ENCODE peak calls at places on chromosomes 3 and 15, in seven cellular contexts. A is GM23338, T is GM23248, Y is PC-3, S is SK-N-SH, E is PC-9, B is hepatocyte. Z is an unnamed sample.
A peak's percentile ranks its signal among the peaks of the same experiment; 100 is the strongest.

GRCh38 chr15:35827156-35827555 is 281.2 kb upstream of the DPH6 start:
- DNase-seq in A (no peak), T (peak; percentile 2), Y (no peak), S (no peak), E (peak; percentile 1), B (no peak), Z (no peak)

GRCh38 chr3:187360523-187361060 is 7.6 kb upstream of the RTP4 start:
- DNase-seq in A (no peak), T (peak; percentile 25), Y (no peak), S (no peak), E (no peak), B (no peak), Z (no peak)

GRCh38 chr15:29695486-29696167 is 126.6 kb downstream of the TJP1 start:
- DNase-seq in A (peak; percentile 48), T (no peak), Y (peak; percentile 34), S (no peak), E (no peak), B (no peak), Z (peak; percentile 43)

GRCh38 chr15:64092864-64093626 is 593 bp downstream of the CIAO2A start:
- DNase-seq in A (peak; percentile 76), T (peak; percentile 74), Y (peak; percentile 12), S (peak; percentile 57), E (peak; percentile 30), B (peak; percentile 61), Z (peak; percentile 84)

GRCh38 chr15:51322622-51323296 is 15.6 kb downstream of the CYP19A1 start:
- DNase-seq in A (no peak), T (peak; percentile 52), Y (no peak), S (no peak), E (no peak), B (no peak), Z (no peak)

GRCh38 chr3:12292770-12293169 is 3.9 kb downstream of the PPARG start:
- DNase-seq in A (no peak), T (no peak), Y (no peak), S (no peak), E (no peak), B (no peak), Z (no peak)

GRCh38 chr15:39669671-39670070 is 88.8 kb downstream of the THBS1 start:
- DNase-seq in A (no peak), T (no peak), Y (no peak), S (no peak), E (no peak), B (no peak), Z (no peak)

GRCh38 chr3:66047321-66048050 is 8.8 kb upstream of the MAGI1 start:
- DNase-seq in A (no peak), T (peak; percentile 95), Y (no peak), S (no peak), E (no peak), B (no peak), Z (no peak)

GRCh38 chr15:66101715-66102395 is 151.7 kb downstream of the MEGF11 start:
- DNase-seq in A (peak; percentile 48), T (no peak), Y (no peak), S (no peak), E (no peak), B (no peak), Z (no peak)

GRCh38 chr3:102169915-102170479 is 264.8 kb upstream of the ZPLD1 start:
- DNase-seq in A (no peak), T (no peak), Y (no peak), S (peak; percentile 27), E (no peak), B (no peak), Z (no peak)

GRCh38 chr3:5278666-5279065 is 91.2 kb downstream of the EDEM1 start:
- DNase-seq in A (no peak), T (no peak), Y (peak; percentile 64), S (no peak), E (no peak), B (no peak), Z (no peak)

GRCh38 chr3:48222616-48223513 is at the start of gene CAMP:
- DNase-seq in A (no peak), T (peak; percentile 62), Y (peak; percentile 91), S (peak; percentile 72), E (peak; percentile 95), B (peak; percentile 70), Z (peak; percentile 92)

GRCh38 chr15:77839970-77840609 is 207.4 kb upstream of the LINGO1 start:
- DNase-seq in A (no peak), T (no peak), Y (no peak), S (no peak), E (no peak), B (no peak), Z (no peak)
- H3K27me3 ChIP-seq in A (no peaks in the 10 kb centered on the region), T (peaks cover 39% of the 10 kb centered on the region), Y (peaks cover 17% of the 10 kb centered on the region), S (peaks cover 27% of the 10 kb centered on the region), E (peaks cover 46% of the 10 kb centered on the region), B (no peaks in the 10 kb centered on the region), Z (no peaks in the 10 kb centered on the region)

GRCh38 chr3:25664066-25664809 is 469 bp downstream of the TOP2B start:
- DNase-seq in A (peak; percentile 72), T (peak; percentile 81), Y (peak; percentile 42), S (peak; percentile 74), E (peak; percentile 46), B (peak; percentile 82), Z (peak; percentile 74)

GRCh38 chr3:25662921-25663320 is 1.8 kb downstream of the TOP2B start:
- DNase-seq in A (no peak), T (peak; percentile 26), Y (no peak), S (no peak), E (no peak), B (no peak), Z (peak; percentile 42)

GRCh38 chr3:25661694-25662455 is 2.8 kb downstream of the TOP2B start:
- DNase-seq in A (no peak), T (peak; percentile 43), Y (peak; percentile 10), S (peak; percentile 37), E (no peak), B (no peak), Z (peak; percentile 45)

GRCh38 chr3:25664810-25665645 is at the start of gene TOP2B:
- DNase-seq in A (peak; percentile 96), T (peak; percentile 97), Y (peak; percentile 97), S (peak; percentile 97), E (peak; percentile 92), B (peak; percentile 97), Z (peak; percentile 98)

DNA sequence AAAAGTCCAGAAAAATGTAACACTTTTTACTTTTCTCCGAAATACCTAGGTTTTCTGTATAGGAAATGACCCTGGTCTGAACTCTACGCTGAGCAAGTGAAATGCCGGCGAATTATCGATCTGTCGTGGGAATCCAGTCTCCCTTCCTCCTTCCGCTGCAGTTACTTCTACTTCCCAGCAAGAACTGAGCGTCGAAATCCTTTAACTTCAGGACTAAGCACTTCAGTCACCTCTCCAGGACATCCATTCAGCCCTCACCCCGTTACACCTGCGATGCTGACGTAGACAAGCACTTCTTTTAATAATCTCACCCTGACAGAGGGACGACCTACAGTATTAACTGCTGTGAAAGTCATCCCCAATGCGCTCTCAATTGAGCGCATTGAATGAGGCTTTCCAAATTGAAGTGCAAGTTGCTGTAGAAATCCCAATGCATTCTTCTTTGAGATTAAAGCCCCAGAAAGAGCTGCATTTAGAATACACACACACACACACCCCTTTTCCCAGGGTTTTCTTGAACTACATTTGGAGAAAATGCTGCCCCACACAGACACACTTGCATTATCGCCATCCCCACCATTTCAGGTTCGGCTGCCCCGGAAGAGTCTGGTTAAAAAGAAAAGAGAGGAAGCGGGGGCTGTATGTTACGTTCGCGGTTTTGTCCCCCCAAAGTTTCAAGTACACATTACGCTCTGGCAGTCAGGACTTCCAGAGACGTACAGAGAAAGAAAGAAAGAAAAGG is 1.2 kb downstream of the TOP2B start:
- DNase-seq in A (peak; percentile 63), T (peak; percentile 59), Y (peak; percentile 52), S (peak; percentile 32), E (no peak), B (peak; percentile 34), Z (peak; percentile 79)
- H3K9me2 ChIP-seq in A (no peaks in the 10 kb centered on the region), T (no peaks in the 10 kb centered on the region), Y (no peaks in the 10 kb centered on the region), S (no peaks in the 10 kb centered on the region), E (no peaks in the 10 kb centered on the region), B (no peaks in the 10 kb centered on the region), Z (no peaks in the 10 kb centered on the region)

DNA sequence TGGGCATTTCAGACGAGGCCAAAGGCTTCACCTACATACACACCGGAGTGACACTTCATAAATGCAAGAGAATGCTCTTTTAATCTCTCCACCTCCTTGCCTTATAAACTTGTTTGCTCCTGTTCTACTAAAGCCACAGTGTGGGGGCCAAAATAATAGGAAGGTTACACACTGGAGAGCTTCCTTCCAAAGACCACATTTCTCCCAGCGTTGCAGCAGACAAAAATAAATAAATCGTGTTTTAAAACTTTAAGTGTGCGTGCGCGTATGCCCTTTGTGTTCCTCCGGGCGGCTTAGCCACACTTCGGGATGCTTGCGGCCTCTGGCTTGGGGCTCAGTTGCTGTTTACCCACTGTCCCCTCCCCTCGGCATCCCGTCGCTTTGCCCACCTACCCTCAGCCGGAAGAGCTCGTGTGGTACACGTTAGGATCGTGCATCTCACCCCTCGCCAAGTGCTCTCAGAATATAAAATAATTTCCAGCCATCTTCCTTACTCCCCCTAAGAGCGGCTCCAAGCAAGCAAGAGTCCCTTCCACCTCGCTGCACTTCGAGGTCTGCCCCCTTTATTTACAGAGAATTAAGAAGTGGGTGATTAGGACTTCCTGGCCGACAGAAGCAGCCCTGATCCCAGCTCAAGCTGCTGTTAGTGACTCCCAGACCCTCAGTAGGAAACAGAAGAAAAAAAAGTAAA is 3.3 kb downstream of the MEIS2 start:
- DNase-seq in A (no peak), T (peak; percentile 63), Y (no peak), S (peak; percentile 54), E (no peak), B (peak; percentile 25), Z (no peak)
- H3K27me3 ChIP-seq in A (peaks cover 81% of the 10 kb centered on the region), T (no peaks in the 10 kb centered on the region), Y (no peaks in the 10 kb centered on the region), S (no peaks in the 10 kb centered on the region), E (no peaks in the 10 kb centered on the region), B (peaks cover 36% of the 10 kb centered on the region), Z (no peaks in the 10 kb centered on the region)

GRCh38 chr3:126117212-126117611 is 33.3 kb upstream of the SLC41A3 start:
- DNase-seq in A (no peak), T (no peak), Y (no peak), S (no peak), E (no peak), B (no peak), Z (no peak)

GRCh38 chr3:126121074-126121473 is 37.1 kb upstream of the SLC41A3 start:
- DNase-seq in A (no peak), T (no peak), Y (no peak), S (no peak), E (no peak), B (no peak), Z (no peak)

GRCh38 chr3:126117786-126118185 is 33.9 kb upstream of the SLC41A3 start:
- DNase-seq in A (no peak), T (no peak), Y (no peak), S (no peak), E (no peak), B (no peak), Z (no peak)

GRCh38 chr3:126118591-126118990 is 34.7 kb upstream of the SLC41A3 start:
- DNase-seq in A (no peak), T (no peak), Y (no peak), S (no peak), E (no peak), B (no peak), Z (no peak)

DNA sequence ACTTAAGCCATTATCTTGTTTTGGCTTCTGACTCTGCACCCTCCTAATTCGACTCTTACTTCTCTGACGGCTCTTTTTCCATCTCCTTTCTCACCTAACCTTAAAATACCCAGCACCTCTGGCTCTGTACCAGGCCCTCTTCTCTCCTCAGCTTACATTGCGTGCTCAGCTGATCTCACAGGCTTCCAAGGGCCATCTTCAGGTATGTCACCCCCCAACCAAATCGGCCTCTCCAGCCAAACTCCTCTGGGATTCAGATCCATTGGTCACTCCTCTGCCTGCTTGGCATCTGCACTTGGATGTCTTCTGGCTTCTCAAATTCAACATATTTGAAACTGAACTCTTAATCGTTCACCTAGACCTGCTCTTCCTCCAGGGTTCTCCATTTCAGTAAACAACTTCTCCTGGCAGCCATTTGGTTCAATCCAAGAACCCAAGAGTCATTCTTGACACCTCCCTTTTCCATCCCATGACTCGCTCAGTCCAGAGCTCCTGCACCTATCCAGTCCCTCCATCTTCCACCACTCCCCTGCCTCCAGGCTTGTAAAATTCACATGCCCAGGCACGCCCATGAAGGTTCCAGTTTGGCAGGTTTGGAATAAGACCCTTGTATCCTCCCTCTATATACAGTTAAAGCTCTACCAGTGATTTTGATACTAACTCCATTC is 35.2 kb upstream of the SLC41A3 start:
- DNase-seq in A (no peak), T (no peak), Y (peak; percentile 63), S (no peak), E (peak; percentile 55), B (no peak), Z (no peak)
- H3K9me2 ChIP-seq in A (peaks cover 3% of the 10 kb centered on the region), T (no peaks in the 10 kb centered on the region), Y (no peaks in the 10 kb centered on the region), S (no peaks in the 10 kb centered on the region), E (no peaks in the 10 kb centered on the region), B (no peaks in the 10 kb centered on the region), Z (no peaks in the 10 kb centered on the region)